ENCODE peak calls at places on chromosomes 5 and 9, in seven cellular contexts. G, O, W, P, J, F and M are unnamed samples.

GRCh38 chr5:763397-763796 is 21.1 kb downstream of the ZDHHC11B start:
- DNase-seq in W (no peak), P (no peak), O (no peak), F (no peak), G (no peak), J (no peak), M (no peak)

GRCh38 chr5:95812100-95812472 is 10.4 kb downstream of the GLRX start:
- DNase-seq in W (no peak), P (peak; percentile 48), O (peak; percentile 92), J (no peak), F (peak; percentile 55), G (no peak), M (no peak)

GRCh38 chr5:3153226-3153858 is 401.9 kb upstream of the IRX2 start:
- DNase-seq in O (no peak), J (no peak), F (no peak), P (no peak), G (no peak), W (no peak), M (no peak)

GRCh38 chr5:31122998-31123950 is 70.2 kb upstream of the CDH6 start:
- DNase-seq in O (no peak), J (no peak), W (no peak), G (no peak), P (no peak), F (no peak), M (no peak)

GRCh38 chr5:154502180-154502579 is 24.2 kb upstream of the HAND1 start:
- DNase-seq in W (no peak), O (no peak), J (no peak), F (no peak), P (no peak), G (no peak), M (no peak)

GRCh38 chr9:79196606-79197005 is 375.2 kb upstream of the TLE4 start:
- DNase-seq in G (peak; percentile 53), W (no peak), O (peak; percentile 29), P (no peak), F (peak; percentile 79), J (no peak), M (no peak)

GRCh38 chr5:35822541-35822940 is 34.1 kb upstream of the IL7R start:
- DNase-seq in W (no peak), O (no peak), J (no peak), P (no peak), F (no peak), G (no peak), M (no peak)

GRCh38 chr5:6342689-6343315 is 35.5 kb downstream of the MED10 start:
- DNase-seq in P (no peak), W (no peak), F (no peak), J (no peak), O (no peak), G (no peak), M (no peak)

GRCh38 chr5:102668220-102668930 is 86.7 kb upstream of the PAM start:
- DNase-seq in W (no peak), G (no peak), J (no peak), P (no peak), O (no peak), F (no peak), M (no peak)

GRCh38 chr5:178145965-178146820 is 7.5 kb downstream of the NHP2 start:
- DNase-seq in W (no peak), O (peak; percentile 48), J (peak; percentile 47), P (peak; percentile 79), G (no peak), F (peak; percentile 33), M (no peak)

GRCh38 chr5:83044941-83045340 is 32.3 kb downstream of the TMEM167A start:
- DNase-seq in O (peak; percentile 55), W (no peak), P (no peak), J (no peak), F (no peak), G (no peak), M (no peak)

GRCh38 chr9:129656795-129657390 is 8.6 kb upstream of the PRRX2 start:
- DNase-seq in P (no peak), J (no peak), G (peak; percentile 27), W (no peak), O (peak; percentile 53), F (no peak), M (no peak)

GRCh38 chr5:180467028-180467427 is 27.2 kb upstream of the CNOT6 start:
- DNase-seq in F (peak; percentile 79), J (no peak), O (peak; percentile 49), P (peak; percentile 89), G (no peak), W (no peak), M (no peak)

GRCh38 chr5:61159841-61160240 is 2.4 kb downstream of the SMIM15 start:
- DNase-seq in P (no peak), G (no peak), O (no peak), W (no peak), F (peak; percentile 25), J (no peak), M (no peak)

GRCh38 chr5:1824109-1824821 is 23.1 kb downstream of the NDUFS6 start:
- DNase-seq in F (no peak), O (no peak), J (no peak), P (no peak), W (no peak), G (no peak), M (peak; percentile 62)

GRCh38 chr5:180495292-180495691 is 1.1 kb downstream of the CNOT6 start:
- DNase-seq in W (no peak), F (no peak), G (no peak), J (no peak), P (no peak), O (no peak), M (no peak)

GRCh38 chr5:125485003-125485641 is 738.7 kb upstream of the ZNF608 start:
- DNase-seq in W (no peak), F (peak; percentile 99), O (peak; percentile 99), P (no peak), G (peak; percentile 99), J (peak; percentile 16), M (no peak)

GRCh38 chr9:38057416-38058195 is 11.4 kb downstream of the SHB start:
- DNase-seq in J (no peak), G (no peak), P (no peak), F (no peak), W (no peak), O (no peak), M (no peak)

GRCh38 chr5:126837242-126837641 is 60.3 kb downstream of the LMNB1 start:
- DNase-seq in W (no peak), O (no peak), G (no peak), P (no peak), F (no peak), J (no peak), M (no peak)

GRCh38 chr5:126831175-126831574 is 54.2 kb downstream of the LMNB1 start:
- DNase-seq in O (no peak), G (no peak), P (no peak), J (no peak), F (no peak), W (no peak), M (no peak)

GRCh38 chr5:126837907-126838539 is 61.1 kb downstream of the LMNB1 start:
- DNase-seq in W (no peak), P (no peak), O (peak; percentile 57), F (peak; percentile 70), J (no peak), G (no peak), M (no peak)

GRCh38 chr5:126836778-126837177 is 59.8 kb downstream of the LMNB1 start:
- DNase-seq in W (no peak), P (no peak), F (no peak), G (no peak), J (no peak), O (no peak), M (no peak)
- TF ChIP-seq CTCF in W (no peak), P (no peak), F (no peak), G (no peak), J (no peak), O (no peak), M (no peak)

GRCh38 chr9:104802906-104803305 is 39.0 kb downstream of the NIPSNAP3B start:
- DNase-seq in O (no peak), J (no peak), W (no peak), P (no peak), G (no peak), F (no peak), M (no peak)

GRCh38 chr9:104805441-104805840 is 41.5 kb downstream of the NIPSNAP3B start:
- DNase-seq in J (no peak), P (no peak), G (no peak), W (no peak), F (no peak), O (no peak), M (no peak)

GRCh38 chr9:104800068-104800785 is 36.3 kb downstream of the NIPSNAP3B start:
- DNase-seq in F (no peak), J (no peak), P (no peak), W (no peak), O (no peak), G (no peak), M (no peak)

GRCh38 chr9:104798209-104798995 is 34.5 kb downstream of the NIPSNAP3B start:
- DNase-seq in G (no peak), P (no peak), O (no peak), W (no peak), F (no peak), J (no peak), M (no peak)

DNA sequence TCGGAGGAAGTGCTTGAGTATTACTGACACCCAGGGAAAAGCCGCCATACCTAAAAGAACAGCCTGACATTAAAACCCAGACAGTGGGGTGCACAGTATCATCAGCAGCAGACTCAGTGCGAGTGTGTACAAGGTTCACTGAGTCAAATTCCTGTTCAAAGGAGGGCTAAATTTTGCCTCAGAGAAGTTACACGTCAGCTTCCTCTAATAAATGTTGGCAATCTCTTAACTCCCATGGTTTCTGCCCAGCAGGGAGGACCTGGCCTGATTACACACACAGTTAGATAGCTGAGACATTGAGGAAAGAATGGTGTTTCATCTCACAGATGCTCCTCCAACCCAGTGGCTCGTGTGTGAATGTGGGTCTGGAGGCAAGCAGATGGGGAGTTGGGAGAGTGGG is 38.2 kb downstream of the NIPSNAP3B start:
- DNase-seq in O (no peak), F (peak; percentile 18), P (no peak), W (no peak), G (no peak), J (no peak), M (no peak)
- H3K4me3 ChIP-seq in O (no peak overlapping the region), F (no peak overlapping the region), P (no peak overlapping the region), W (no peak overlapping the region), G (no peak overlapping the region), J (no peak overlapping the region), M (no peak overlapping the region)

DNA sequence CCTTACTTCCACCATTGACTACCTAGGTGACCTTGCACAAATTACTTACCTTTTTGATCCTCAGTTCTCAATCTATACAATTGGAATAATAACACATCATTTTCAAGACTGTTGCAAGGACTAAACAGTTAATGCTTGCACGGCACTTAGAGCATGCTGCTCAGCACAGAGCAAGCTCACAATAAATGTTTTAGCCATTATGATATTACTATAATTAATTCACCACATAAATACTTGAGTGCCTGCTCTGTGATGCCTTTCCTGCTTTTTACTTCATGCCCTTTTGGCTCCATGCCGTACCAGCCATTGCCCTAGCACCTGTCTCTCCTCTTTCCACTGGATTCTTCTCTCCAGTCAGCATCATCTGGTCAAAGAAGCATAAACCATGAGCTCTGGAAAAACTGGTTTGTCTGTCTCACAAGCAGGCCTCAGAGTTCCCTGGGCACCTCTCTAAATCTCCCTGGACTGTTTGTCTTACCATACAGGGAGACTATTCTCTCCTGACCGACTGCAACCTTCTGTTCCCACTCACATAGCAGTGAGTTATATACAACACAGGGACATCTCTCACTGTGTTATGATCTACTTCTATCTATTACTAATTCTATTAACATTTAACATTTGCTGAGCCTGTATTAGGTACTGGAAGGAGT is 260.4 kb upstream of the ADRA1B start:
- DNase-seq in J (no peak), P (no peak), W (no peak), G (no peak), F (no peak), O (no peak), M (no peak)
- TF ChIP-seq CTCF in J (no peak), P (no peak), W (no peak), G (no peak), F (no peak), O (no peak), M (no peak)

GRCh38 chr9:21677834-21678233 is 124.6 kb upstream of the MTAP start:
- DNase-seq in O (peak; percentile 84), F (peak; percentile 88), J (no peak), P (no peak), G (peak; percentile 75), W (no peak), M (no peak)
- H3K4me3 ChIP-seq in O (peak overlapping the region; percentile 28), F (peak overlapping the region; percentile 15), J (no peak overlapping the region), P (no peak overlapping the region), G (no peak overlapping the region), W (peak overlapping the region; percentile 19), M (no peak overlapping the region)